ENCODE peak calls at places on chromosome 17, in seven cellular contexts. I, L, Y, V, Q, R and N are unnamed samples.

GRCh38 chr17:75996665-75997590 is 3.7 kb upstream of the CDK3 start:
- DNase-seq in Q (no peak), L (peak), R (no peak), I (no peak), Y (no peak), V (no peak), N (peak)

GRCh38 chr17:77374170-77374936 is 233.6 kb downstream of the SEC14L1 start:
- DNase-seq in R (no peak), L (no peak), Q (peak), Y (peak), V (peak), I (peak), N (peak)

GRCh38 chr17:37417852-37418251 is 11.2 kb downstream of the TADA2A start:
- DNase-seq in V (no peak), Y (no peak), I (no peak), L (no peak), R (no peak), Q (no peak), N (no peak)

GRCh38 chr17:83075270-83075880 is 4.0 kb upstream of the METRNL start:
- DNase-seq in Y (no peak), Q (no peak), I (no peak), V (peak), L (no peak), R (no peak), N (no peak)

GRCh38 chr17:48021964-48022363 is 15.6 kb downstream of the COPZ2 start:
- DNase-seq in V (no peak), Q (no peak), I (no peak), L (no peak), R (no peak), Y (no peak), N (no peak)

GRCh38 chr17:82041139-82041814 is 3.8 kb upstream of the DCXR start:
- DNase-seq in I (no peak), V (no peak), L (no peak), R (no peak), Q (no peak), Y (no peak), N (no peak)

GRCh38 chr17:40312131-40312731 is 3.3 kb downstream of the RARA start:
- DNase-seq in L (no peak), Y (no peak), R (no peak), Q (no peak), V (peak), I (no peak), N (no peak)

GRCh38 chr17:46127524-46127923 is 65.7 kb downstream of the KANSL1 start:
- DNase-seq in I (no peak), V (no peak), L (no peak), R (no peak), Y (no peak), Q (no peak), N (no peak)

GRCh38 chr17:19376799-19377198 is 1.5 kb upstream of the MAPK7 start:
- DNase-seq in R (peak), L (no peak), Y (no peak), Q (no peak), V (peak), I (no peak), N (no peak)

GRCh38 chr17:57085448-57086068 is 512 bp downstream of the AKAP1 start:
- DNase-seq in V (peak), L (peak), Q (peak), I (no peak), R (peak), Y (peak), N (no peak)

GRCh38 chr17:77887464-77888241 is 70.8 kb upstream of the TNRC6C start:
- DNase-seq in Q (no peak), R (peak), Y (no peak), I (peak), V (peak), L (peak), N (peak)

GRCh38 chr17:2102931-2103398 is 48.1 kb downstream of the HIC1 start:
- DNase-seq in I (no peak), V (no peak), R (no peak), L (peak), Q (no peak), Y (no peak), N (no peak)

GRCh38 chr17:10127819-10128375 is 70.5 kb downstream of the GAS7 start:
- DNase-seq in Y (no peak), R (no peak), Q (peak), L (no peak), V (no peak), I (no peak), N (no peak)

GRCh38 chr17:57097832-57098421 is 12.9 kb downstream of the AKAP1 start:
- DNase-seq in I (no peak), Q (no peak), R (peak), L (peak), Y (no peak), V (peak), N (no peak)

GRCh38 chr17:78351449-78352006 is 8.3 kb downstream of the SOCS3 start:
- DNase-seq in I (no peak), Y (no peak), Q (no peak), V (peak), R (peak), L (peak), N (no peak)

GRCh38 chr17:40841246-40841645 is 18.8 kb upstream of the KRT10 start:
- DNase-seq in L (no peak), Y (no peak), V (no peak), Q (no peak), R (no peak), I (no peak), N (no peak)

GRCh38 chr17:7417056-7417655 is 3.0 kb upstream of the SPEM1 start:
- DNase-seq in I (no peak), Q (no peak), Y (no peak), L (no peak), V (no peak), R (no peak), N (no peak)

GRCh38 chr17:58786586-58787295 is 31.1 kb downstream of the PPM1E start:
- DNase-seq in V (peak), Q (no peak), I (no peak), Y (no peak), R (peak), L (no peak), N (no peak)

GRCh38 chr17:62653831-62654829 is 26.7 kb downstream of the MRC2 start:
- DNase-seq in V (peak), I (no peak), Y (no peak), L (no peak), R (no peak), Q (no peak), N (no peak)

GRCh38 chr17:34009946-34010345 is 245.1 kb upstream of the CCL2 start:
- DNase-seq in V (no peak), I (no peak), Y (no peak), Q (no peak), R (no peak), L (no peak), N (no peak)

GRCh38 chr17:5209396-5209795 is 17.7 kb upstream of the ZNF594 start:
- DNase-seq in I (no peak), L (no peak), R (no peak), Q (no peak), V (no peak), Y (no peak), N (no peak)

GRCh38 chr17:8060274-8060673 is 21.4 kb downstream of the ALOX15B start:
- DNase-seq in R (peak), Q (no peak), Y (peak), V (peak), L (no peak), I (peak), N (peak)

GRCh38 chr17:61247438-61247837 is 152.2 kb upstream of the TBX2 start:
- DNase-seq in Q (no peak), I (no peak), R (no peak), L (no peak), Y (no peak), V (no peak), N (no peak)

GRCh38 chr17:44909681-44910144 is 5.6 kb downstream of the GFAP start:
- DNase-seq in Q (no peak), Y (no peak), V (no peak), I (no peak), L (peak), R (no peak), N (no peak)

GRCh38 chr17:12664894-12665262 is 812 bp upstream of the MYOCD start:
- DNase-seq in R (no peak), Q (no peak), Y (no peak), V (no peak), L (no peak), I (no peak), N (no peak)

GRCh38 chr17:31216053-31216751 is 80.8 kb downstream of the OMG start:
- DNase-seq in V (peak), Q (no peak), R (peak), Y (no peak), I (no peak), L (no peak), N (peak)

GRCh38 chr17:16377804-16378400 is 3.0 kb upstream of the UBB start:
- DNase-seq in Q (no peak), Y (no peak), V (no peak), L (no peak), I (no peak), R (peak), N (no peak)

GRCh38 chr17:16987830-16988601 is 16.1 kb upstream of the TNFRSF13B start:
- DNase-seq in Q (no peak), L (peak), V (no peak), I (peak), Y (no peak), R (no peak), N (peak)

GRCh38 chr17:42347198-42347597 is 41.0 kb downstream of the STAT3 start:
- DNase-seq in I (no peak), L (no peak), Q (no peak), R (no peak), V (no peak), Y (no peak), N (no peak)

GRCh38 chr17:32794533-32795246 is 82.2 kb downstream of the MYO1D start:
- DNase-seq in I (no peak), Y (peak), Q (no peak), V (peak), L (no peak), R (no peak), N (no peak)

GRCh38 chr17:57422574-57423164 is 166.3 kb downstream of the MSI2 start:
- DNase-seq in R (no peak), L (peak), Q (no peak), I (no peak), V (no peak), Y (no peak), N (no peak)

GRCh38 chr17:17905036-17905320 is 67.2 kb downstream of the TOM1L2 start:
- DNase-seq in I (no peak), R (no peak), Q (no peak), V (no peak), L (no peak), Y (no peak), N (no peak)

GRCh38 chr17:44595216-44595775 is 38.0 kb downstream of the FZD2 start:
- DNase-seq in R (no peak), I (no peak), V (no peak), Q (no peak), Y (no peak), L (no peak), N (no peak)

GRCh38 chr17:48718781-48719641 is 3.3 kb downstream of the PRAC1 start:
- DNase-seq in R (no peak), L (no peak), I (no peak), Q (no peak), V (no peak), Y (no peak), N (no peak)

GRCh38 chr17:50396261-50397110 is 837 bp downstream of the LRRC59 start:
- DNase-seq in L (peak), Y (peak), Q (no peak), I (no peak), R (peak), V (peak), N (no peak)

GRCh38 chr17:43020789-43021738 is 1.1 kb downstream of the VAT1 start:
- DNase-seq in R (peak), I (peak), V (peak), Y (peak), L (peak), Q (no peak), N (peak)